ENCODE peak calls at places on chromosomes 16 and 17, in five cellular contexts. J is upper lobe of right lung; N is CD8-positive, alpha-beta T cell; T is pancreas; K is cardiac muscle cell. R is an unnamed sample. For H3K9me3 and H3K36me3, the result is how much of the 10 kb centered on the place peaks cover.

GRCh38 chr17:80065478-80066170 is 29.2 kb downstream of the CCDC40 start:
- DNase-seq in J (no peak), N (no peak), T (no peak), K (no peak), R (no peak)

GRCh38 chr17:28796062-28796461 is 46.5 kb downstream of the FAM222B start:
- DNase-seq in J (no peak), N (no peak), T (no peak), K (no peak), R (no peak)

GRCh38 chr17:50177983-50178834 is 12.4 kb downstream of the SGCA start:
- DNase-seq in J (peak), N (peak), T (peak), K (peak), R (peak)

GRCh38 chr16:29158031-29158430 is 173.2 kb downstream of the LAT start:
- DNase-seq in J (no peak), N (no peak), T (no peak), K (no peak), R (no peak)

GRCh38 chr16:84315422-84315821 is 20.7 kb downstream of the WFDC1 start:
- DNase-seq in J (peak), N (no peak), T (no peak), K (no peak), R (no peak)

GRCh38 chr16:31876955-31877828 is 3.6 kb downstream of the ZNF267 start:
- DNase-seq in J (no peak), N (no peak), T (no peak), K (peak), R (no peak)

GRCh38 chr16:57150682-57151330 is 35.0 kb downstream of the PSME3IP1 start:
- DNase-seq in J (no peak), N (no peak), T (no peak), K (peak), R (no peak)

GRCh38 chr17:12627776-12628491 is 37.8 kb upstream of the MYOCD start:
- DNase-seq in J (no peak), N (no peak), T (no peak), K (no peak), R (no peak)

GRCh38 chr17:28180449-28180848 is 138.0 kb downstream of the NLK start:
- DNase-seq in J (no peak), N (no peak), T (no peak), K (peak), R (no peak)

GRCh38 chr17:3639981-3640596 is 3.5 kb downstream of the CTNS start:
- DNase-seq in J (no peak), N (no peak), T (peak), K (peak), R (no peak)

GRCh38 chr16:83508295-83508694 is 299.5 kb upstream of the HSBP1 start:
- DNase-seq in J (no peak), N (no peak), T (no peak), K (no peak), R (no peak)

GRCh38 chr17:15364615-15365014 is 23.2 kb upstream of the TEKT3 start:
- DNase-seq in J (no peak), N (no peak), T (no peak), K (no peak), R (no peak)

GRCh38 chr16:1979271-1980025 is 1.8 kb downstream of the NOXO1 start:
- DNase-seq in J (peak), N (no peak), T (peak), K (peak), R (no peak)

GRCh38 chr17:13601317-13601775 is 383 bp downstream of the HS3ST3A1 start:
- DNase-seq in J (no peak), N (no peak), T (no peak), K (no peak), R (no peak)

GRCh38 chr16:12092347-12092882 is 115.9 kb downstream of the SNX29 start:
- DNase-seq in J (peak), N (no peak), T (no peak), K (peak), R (no peak)

GRCh38 chr16:22861585-22861984 is 47.6 kb downstream of the HS3ST2 start:
- DNase-seq in J (peak), N (no peak), T (no peak), K (no peak), R (no peak)

GRCh38 chr16:17460890-17461289 is 9.9 kb downstream of the XYLT1 start:
- DNase-seq in J (no peak), N (no peak), T (no peak), K (no peak), R (no peak)

GRCh38 chr16:17465460-17465859 is 5.3 kb downstream of the XYLT1 start:
- DNase-seq in J (no peak), N (no peak), T (no peak), K (no peak), R (no peak)

GRCh38 chr16:17463335-17463734 is 7.4 kb downstream of the XYLT1 start:
- DNase-seq in J (no peak), N (no peak), T (no peak), K (no peak), R (no peak)

GRCh38 chr16:17459903-17460521 is 10.7 kb downstream of the XYLT1 start:
- DNase-seq in J (no peak), N (no peak), T (no peak), K (no peak), R (no peak)

DNA sequence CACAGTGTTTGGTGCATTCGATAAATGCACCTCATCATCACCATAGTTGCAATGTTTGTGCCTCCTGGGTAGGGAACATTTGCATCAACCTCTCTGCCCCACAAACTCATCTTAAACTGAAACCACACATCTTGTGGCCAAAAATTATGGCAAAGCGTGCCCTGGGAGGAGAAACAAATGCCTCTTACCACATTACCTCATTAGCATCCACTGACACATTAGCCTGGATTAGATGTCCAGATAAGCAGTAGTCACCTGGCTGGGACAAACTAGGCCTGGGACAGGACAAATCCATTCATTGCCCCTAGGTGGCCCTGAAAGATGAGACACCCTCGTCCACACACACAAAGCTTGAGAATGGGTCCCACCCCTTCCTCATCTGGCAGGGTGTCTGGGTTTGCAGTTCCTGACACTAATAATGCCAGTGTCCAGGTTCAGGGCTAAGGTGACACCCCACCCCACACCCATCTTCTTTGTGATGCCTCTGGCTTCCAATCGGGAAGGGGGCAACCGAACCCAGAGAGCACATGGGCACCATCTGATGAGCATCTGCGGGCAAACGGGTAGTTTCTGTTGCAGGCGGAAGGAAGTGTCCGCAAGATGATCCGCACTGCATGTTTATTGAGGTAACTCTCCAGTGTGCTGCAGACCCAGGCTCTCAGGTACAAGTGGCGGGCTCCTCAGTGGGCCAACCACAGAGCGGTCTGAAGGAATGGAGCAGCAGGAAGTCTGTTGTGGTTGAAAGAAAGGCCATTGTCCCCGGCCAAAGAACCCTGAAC is 8.6 kb downstream of the XYLT1 start:
- DNase-seq in J (no peak), N (no peak), T (no peak), K (no peak), R (no peak)
- TF ChIP-seq CTCF in J (no peak), N (no peak), T (no peak), K (no peak), R (no peak)

DNA sequence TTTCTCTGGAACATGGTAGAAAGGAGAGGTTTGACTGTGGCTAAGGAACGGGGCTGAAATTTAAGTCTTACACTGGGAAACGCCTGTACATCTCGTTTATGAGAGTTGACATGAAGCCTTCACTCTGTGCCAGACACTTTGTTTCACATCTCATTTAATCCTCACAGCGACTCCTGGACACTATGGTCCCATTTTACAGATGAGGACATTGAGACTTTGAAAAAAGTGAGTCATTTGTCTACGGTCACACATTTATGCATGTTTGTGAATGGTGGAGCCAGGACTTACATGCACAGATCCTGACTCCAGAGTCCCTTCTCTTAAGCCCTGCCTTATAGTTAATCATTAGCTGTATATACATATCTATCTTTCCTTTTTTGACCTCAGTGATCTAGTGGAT is 318.4 kb upstream of the EEF2KMT start:
- DNase-seq in J (no peak), N (no peak), T (no peak), K (no peak), R (no peak)
- H3K9me3 ChIP-seq in J (under half), N (under half), T (under half), K (under half), R (under half)

GRCh38 chr17:81845881-81846742 is 11.3 kb upstream of the PPP1R27 start:
- DNase-seq in J (no peak), N (no peak), T (no peak), K (no peak), R (no peak)
- H3K36me3 ChIP-seq in J (half or more), N (under half), T (half or more), K (under half), R (half or more)

DNA sequence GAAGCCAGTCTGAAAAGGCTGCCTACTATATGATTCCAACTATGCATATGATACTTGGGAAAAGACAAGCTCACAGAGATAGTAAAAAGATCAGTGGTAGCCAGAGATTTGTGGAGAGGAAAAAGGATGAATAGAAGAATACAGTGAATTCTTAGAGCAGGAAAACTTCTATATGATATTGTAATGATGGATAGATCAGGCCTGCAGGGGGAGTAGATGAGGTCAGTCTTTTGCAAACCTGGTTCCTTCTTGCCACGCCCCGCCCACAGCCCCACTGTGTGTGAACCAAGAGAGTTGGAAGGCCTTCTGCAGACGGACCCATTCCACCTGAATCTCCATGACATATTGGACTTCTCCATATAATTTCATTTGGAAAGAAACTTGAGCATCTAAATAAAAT is 761 bp upstream of the CCL8 start:
- DNase-seq in J (peak), N (no peak), T (no peak), K (no peak), R (no peak)
- TF ChIP-seq CTCF in J (no peak), N (no peak), T (no peak), K (peak), R (no peak)

DNA sequence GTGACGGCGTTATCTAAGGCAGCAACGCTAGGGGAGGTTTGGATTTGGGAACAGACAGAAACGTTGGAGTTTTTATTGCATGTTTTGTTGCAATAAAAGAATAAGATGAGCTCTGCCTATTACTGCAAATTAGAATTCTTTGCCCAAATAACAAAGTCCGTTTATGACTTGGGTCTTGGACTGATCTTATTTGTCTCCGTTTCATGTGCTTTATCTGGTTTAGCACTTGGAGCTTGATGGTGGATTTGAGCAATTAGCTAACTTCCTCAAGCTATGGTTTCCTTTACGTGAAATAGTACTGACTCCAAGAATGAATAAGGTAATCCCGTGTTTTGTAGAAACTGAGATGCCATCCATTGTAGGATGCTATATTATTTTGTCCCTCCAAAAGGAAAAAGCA is 233.0 kb upstream of the IRX5 start:
- DNase-seq in J (no peak), N (no peak), T (no peak), K (no peak), R (no peak)
- H3K9me3 ChIP-seq in J (under half), N (under half), T (under half), K (under half), R (under half)

DNA sequence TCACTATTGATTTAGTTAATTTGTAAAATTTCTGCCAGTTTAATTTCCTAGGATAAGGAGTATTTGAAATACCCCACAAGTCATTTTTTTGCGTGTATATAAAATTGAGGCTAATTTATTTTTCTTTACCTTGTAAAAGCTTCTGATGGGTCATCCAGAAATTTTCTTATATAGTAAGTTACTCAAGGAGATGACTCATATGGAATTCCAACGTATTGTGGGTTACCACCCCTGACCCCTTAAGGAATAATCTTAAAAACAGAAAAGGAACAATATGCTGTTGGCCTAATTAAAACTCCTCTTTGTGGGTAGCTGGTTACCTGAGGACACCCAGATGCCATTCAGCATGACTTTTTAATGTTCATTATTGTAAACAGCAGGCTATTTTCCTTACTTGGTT is 13.6 kb downstream of the HEATR6 start:
- DNase-seq in J (no peak), N (no peak), T (no peak), K (peak), R (no peak)
- H3K36me3 ChIP-seq in J (half or more), N (under half), T (under half), K (half or more), R (half or more)

GRCh38 chr16:69141014-69141413 is 8.6 kb downstream of the UTP4 start:
- DNase-seq in J (no peak), N (no peak), T (no peak), K (no peak), R (no peak)
- TF ChIP-seq CTCF in J (no peak), N (no peak), T (no peak), K (no peak), R (no peak)

DNA sequence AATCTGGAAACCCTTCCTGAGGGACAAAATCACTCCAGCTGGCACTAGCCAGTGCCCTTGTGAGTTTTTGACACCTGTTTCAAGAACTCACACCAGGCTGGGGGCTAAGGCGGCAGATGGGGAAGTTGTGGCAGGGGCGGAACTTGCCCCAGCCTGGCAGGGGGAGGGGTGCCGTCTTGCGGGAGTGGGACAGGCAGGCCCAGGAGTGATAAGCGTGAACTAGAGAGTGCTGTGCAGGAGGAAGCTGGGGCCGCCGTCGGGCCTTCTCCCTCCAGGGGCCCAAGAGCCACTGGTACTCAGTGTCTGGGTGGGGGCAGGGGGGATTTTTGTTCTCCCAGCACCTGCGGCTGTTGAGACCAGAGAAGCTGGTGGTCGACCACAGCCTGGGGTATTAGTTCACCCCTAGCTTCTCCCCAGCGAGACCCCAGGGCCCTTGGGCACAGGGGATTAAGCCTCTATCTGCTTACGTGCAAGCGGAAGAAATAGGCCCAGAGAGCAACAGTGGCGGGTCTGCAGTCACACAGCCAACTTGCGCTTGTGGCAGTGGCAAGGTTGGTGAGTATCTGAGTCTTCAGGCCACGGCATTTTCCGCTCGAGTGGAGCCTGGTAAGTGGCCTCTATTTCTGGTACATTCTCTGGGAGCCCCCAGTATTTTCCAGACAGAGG is 40.1 kb upstream of the PLCG2 start:
- DNase-seq in J (peak), N (no peak), T (peak), K (no peak), R (no peak)
- H3K9me3 ChIP-seq in J (under half), N (under half), T (under half), K (under half), R (under half)

DNA sequence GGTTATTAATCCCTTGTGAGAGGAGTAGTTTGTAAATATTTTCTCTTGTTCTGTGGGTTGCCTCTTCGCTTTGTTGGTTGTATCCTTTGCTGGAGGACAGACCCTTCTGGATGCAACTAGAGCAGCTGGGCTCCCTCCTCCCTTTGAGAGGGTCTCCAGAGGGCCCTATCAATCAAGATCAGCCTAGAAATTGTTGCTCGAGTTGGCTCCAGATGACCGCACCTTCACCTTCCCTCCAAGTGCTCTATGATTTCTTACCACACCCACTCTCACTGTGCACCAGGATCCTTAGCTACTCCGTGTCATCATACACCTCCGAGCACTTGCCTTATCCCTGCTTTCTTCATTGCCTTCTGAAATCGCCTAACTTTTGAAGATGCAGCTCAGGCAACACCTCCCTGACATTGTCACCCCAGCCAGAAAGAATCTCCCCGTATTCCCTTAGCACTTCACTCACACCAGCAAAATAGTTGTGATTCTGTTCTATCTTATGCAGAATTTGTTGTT is 52.7 kb downstream of the ABAT start:
- DNase-seq in J (no peak), N (no peak), T (no peak), K (no peak), R (no peak)
- H3K36me3 ChIP-seq in J (under half), N (under half), T (under half), K (under half), R (under half)

GRCh38 chr17:33778505-33779398 is 476.3 kb upstream of the CCL2 start:
- DNase-seq in J (no peak), N (peak), T (peak), K (peak), R (no peak)
- TF ChIP-seq CTCF in J (peak), N (peak), T (peak), K (peak), R (peak)